ENCODE peak calls at places on chromosomes 7 and 10, in ten cellular contexts. N is IMR-90, T is A549, I is transverse colon, G is ovary, C is HCT116, U is adrenal gland, V is GM12891, P is heart left ventricle, X is erythroblast. Q is an unnamed sample.

GRCh38 chr7:78516450-78516849 is 717.9 kb downstream of the PHTF2 start:
- DNase-seq in N (no peak), T (no peak), I (no peak), G (no peak), C (no peak), U (no peak), V (no peak), P (no peak), X (no peak), Q (no peak)

GRCh38 chr7:7181519-7182155 is 707 bp upstream of the C1GALT1 start:
- DNase-seq in N (peak), T (peak), I (peak), G (peak), C (peak), U (peak), V (peak), P (peak), X (peak), Q (peak)

GRCh38 chr10:6191569-6191968 is 11.2 kb upstream of the PFKFB3 start:
- DNase-seq in N (no peak), T (no peak), I (no peak), G (no peak), C (no peak), U (peak), V (no peak), P (no peak), X (no peak), Q (no peak)

GRCh38 chr7:158975526-158976467 is 119.4 kb downstream of the DYNC2I1 start:
- DNase-seq in N (no peak), T (no peak), I (peak), G (no peak), C (no peak), U (no peak), V (no peak), P (no peak), X (no peak), Q (no peak)

GRCh38 chr10:131815366-131816156 is 85.2 kb upstream of the PPP2R2D start:
- DNase-seq in N (no peak), T (no peak), I (no peak), G (no peak), C (no peak), U (no peak), V (no peak), P (no peak), X (no peak), Q (peak)

GRCh38 chr7:155831807-155832524 is 19.7 kb upstream of the SHH start:
- DNase-seq in N (no peak), T (peak), I (no peak), G (no peak), C (no peak), U (no peak), V (no peak), P (no peak), X (no peak), Q (no peak)

GRCh38 chr7:66700633-66701131 is 39.9 kb upstream of the RABGEF1 start:
- DNase-seq in N (no peak), T (no peak), I (no peak), G (no peak), C (no peak), U (no peak), V (no peak), P (no peak), X (no peak), Q (no peak)

GRCh38 chr7:84372155-84372621 is 177.6 kb upstream of the SEMA3A start:
- DNase-seq in N (peak), T (no peak), I (no peak), G (no peak), C (peak), U (no peak), V (no peak), P (no peak), X (no peak), Q (no peak)

GRCh38 chr7:1599571-1600395 is 30.0 kb upstream of the PSMG3 start:
- DNase-seq in N (no peak), T (no peak), I (no peak), G (no peak), C (no peak), U (no peak), V (no peak), P (no peak), X (no peak), Q (no peak)

GRCh38 chr10:47152861-47153349 is 147.1 kb upstream of the GDF10 start:
- DNase-seq in N (no peak), T (peak), I (no peak), G (no peak), C (peak), U (no peak), V (no peak), P (no peak), X (no peak), Q (no peak)

GRCh38 chr7:1228535-1229333 is 3.9 kb upstream of the UNCX start:
- DNase-seq in N (no peak), T (no peak), I (no peak), G (no peak), C (no peak), U (no peak), V (no peak), P (no peak), X (no peak), Q (no peak)

GRCh38 chr7:158394936-158395335 is 192.7 kb downstream of the PTPRN2 start:
- DNase-seq in N (no peak), T (peak), I (peak), G (no peak), C (no peak), U (peak), V (peak), P (no peak), X (peak), Q (no peak)

GRCh38 chr7:129218514-129219036 is 6.3 kb upstream of the AHCYL2 start:
- DNase-seq in N (peak), T (peak), I (peak), G (peak), C (peak), U (peak), V (no peak), P (peak), X (peak), Q (peak)

GRCh38 chr10:96833220-96834001 is 1.3 kb downstream of the LCOR start:
- DNase-seq in N (peak), T (peak), I (peak), G (no peak), C (no peak), U (peak), V (no peak), P (peak), X (peak), Q (peak)

GRCh38 chr7:158108646-158109293 is 478.9 kb downstream of the PTPRN2 start:
- DNase-seq in N (no peak), T (no peak), I (no peak), G (no peak), C (no peak), U (no peak), V (no peak), P (no peak), X (no peak), Q (peak)

GRCh38 chr10:18713077-18713476 is 53.8 kb downstream of the ARL5B start:
- DNase-seq in N (peak), T (peak), I (no peak), G (no peak), C (no peak), U (peak), V (no peak), P (no peak), X (no peak), Q (peak)

GRCh38 chr10:114448897-114449296 is 44.6 kb upstream of the AFAP1L2 start:
- DNase-seq in N (no peak), T (no peak), I (no peak), G (no peak), C (no peak), U (no peak), V (no peak), P (no peak), X (no peak), Q (no peak)

GRCh38 chr7:66140924-66141323 is 26.3 kb downstream of the CRCP start:
- DNase-seq in N (peak), T (peak), I (peak), G (peak), C (no peak), U (peak), V (no peak), P (peak), X (peak), Q (peak)

GRCh38 chr7:48667434-48667833 is 256.9 kb upstream of the CDC14C start:
- DNase-seq in N (no peak), T (no peak), I (no peak), G (no peak), C (no peak), U (no peak), V (no peak), P (no peak), X (no peak), Q (no peak)

GRCh38 chr7:17506601-17507000 is 208.1 kb downstream of the AHR start:
- DNase-seq in N (no peak), T (no peak), I (no peak), G (no peak), C (no peak), U (no peak), V (no peak), P (no peak), X (no peak), Q (no peak)

GRCh38 chr7:144720139-144720538 is 115.7 kb downstream of the TPK1 start:
- DNase-seq in N (no peak), T (no peak), I (no peak), G (no peak), C (peak), U (no peak), V (no peak), P (no peak), X (no peak), Q (no peak)

GRCh38 chr10:17622061-17622460 is 4.9 kb upstream of the HACD1 start:
- DNase-seq in N (peak), T (no peak), I (no peak), G (no peak), C (no peak), U (no peak), V (no peak), P (no peak), X (no peak), Q (no peak)

GRCh38 chr10:17616403-17617030 is 657 bp downstream of the HACD1 start:
- DNase-seq in N (peak), T (peak), I (peak), G (peak), C (peak), U (peak), V (peak), P (peak), X (peak), Q (peak)

DNA sequence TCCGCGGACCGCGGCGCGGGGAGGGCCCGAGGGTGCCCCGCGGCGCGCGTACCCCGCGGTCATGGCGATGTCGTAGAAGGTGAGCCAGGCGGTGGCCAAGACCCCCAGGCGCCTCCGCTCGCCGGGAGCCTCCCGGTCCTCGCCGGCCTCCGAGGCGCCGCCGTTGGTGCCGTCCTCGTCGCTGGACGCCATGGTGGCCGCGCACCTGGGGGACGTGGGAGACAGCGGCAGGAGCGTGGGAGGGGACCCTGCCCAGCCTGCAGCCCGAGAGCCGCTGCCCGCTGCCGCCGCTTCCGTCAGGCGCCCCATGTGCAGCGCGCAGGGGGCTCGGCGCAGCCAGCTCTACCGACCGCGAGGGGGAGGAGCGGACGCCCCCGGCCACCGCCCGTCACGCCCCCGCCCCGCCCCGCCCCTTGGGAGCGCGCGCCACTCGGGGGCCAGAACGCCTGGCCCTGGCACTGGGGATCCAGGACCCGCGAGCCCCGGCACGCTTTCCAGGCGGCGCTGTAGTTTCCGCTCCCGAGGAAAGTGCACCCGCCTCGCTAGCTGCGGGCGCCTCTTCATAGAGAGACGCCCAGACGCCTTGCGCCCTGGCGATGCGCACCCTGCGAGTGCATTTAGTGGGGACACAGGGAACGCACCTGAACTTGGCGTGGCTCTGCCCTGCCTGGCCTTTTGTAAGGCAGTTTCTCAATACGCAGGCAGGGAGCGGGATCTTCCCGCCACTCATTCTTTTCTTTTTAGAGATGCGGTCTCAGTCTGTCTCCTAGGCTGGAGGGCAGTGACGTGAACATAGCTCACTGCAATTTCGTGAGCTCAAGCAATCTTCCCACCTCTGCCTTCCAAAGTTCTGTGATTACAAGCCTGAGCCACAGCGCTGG is at the start of gene HACD1:
- DNase-seq in N (peak), T (peak), I (peak), G (peak), C (peak), U (peak), V (peak), P (peak), X (peak), Q (peak)
- TF ChIP-seq POLR2A in N (peak), T (peak), I (peak), G (no peak), C (peak), U (no peak), V (no peak), P (peak), X (peak), Q (no peak)

GRCh38 chr10:109259293-109259692 is 664.0 kb downstream of the XPNPEP1 start:
- DNase-seq in N (peak), T (no peak), I (no peak), G (no peak), C (no peak), U (no peak), V (no peak), P (no peak), X (no peak), Q (no peak)

GRCh38 chr10:109261231-109261630 is 662.1 kb downstream of the XPNPEP1 start:
- DNase-seq in N (no peak), T (no peak), I (no peak), G (no peak), C (no peak), U (no peak), V (no peak), P (no peak), X (no peak), Q (no peak)

GRCh38 chr10:109264004-109264403 is 659.3 kb downstream of the XPNPEP1 start:
- DNase-seq in N (no peak), T (no peak), I (no peak), G (no peak), C (no peak), U (no peak), V (no peak), P (no peak), X (no peak), Q (no peak)
- TF ChIP-seq POLR2A in N (no peak), T (no peak), I (no peak), G (no peak), C (no peak), U (no peak), V (no peak), P (no peak), X (no peak), Q (no peak)

DNA sequence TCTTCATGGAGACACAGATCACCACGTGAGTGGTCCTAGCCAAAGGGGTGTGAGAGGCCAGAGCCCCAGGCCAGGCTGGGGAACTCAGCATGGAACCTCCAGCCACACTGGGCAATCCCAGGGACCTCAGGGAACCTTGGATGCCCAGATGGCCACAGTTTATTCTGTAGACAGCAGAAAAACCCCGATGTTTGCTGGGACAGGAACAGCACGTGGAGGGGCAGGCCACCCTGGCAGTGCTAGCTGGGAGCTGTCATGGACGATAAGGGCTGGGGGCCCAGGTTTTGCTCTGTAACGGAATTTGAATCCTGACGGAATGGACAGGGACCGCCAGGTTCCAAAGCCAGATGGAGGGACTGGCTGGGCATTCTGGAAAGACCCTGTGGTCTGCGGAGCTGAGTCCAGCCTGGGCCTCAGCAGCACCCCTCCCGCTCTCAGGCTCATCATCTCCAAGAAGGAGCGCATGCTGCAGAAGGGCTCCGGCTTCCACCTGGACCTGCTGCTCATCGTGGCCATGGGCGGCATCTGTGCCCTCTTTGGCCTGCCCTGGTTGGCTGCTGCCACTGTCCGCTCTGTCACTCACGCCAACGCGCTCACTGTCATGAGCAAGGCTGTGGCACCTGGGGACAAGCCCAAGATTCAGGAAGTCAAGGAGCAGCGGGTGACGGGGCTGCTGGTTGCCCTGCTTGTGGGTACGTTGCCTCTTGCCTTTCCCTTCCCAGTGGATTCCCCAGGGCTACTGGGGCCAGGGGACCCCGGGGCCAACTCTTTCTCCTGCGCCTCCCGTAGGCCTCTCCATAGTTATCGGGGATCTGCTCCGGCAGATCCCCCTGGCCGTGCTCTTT is 5.6 kb downstream of the FASTK start:
- DNase-seq in N (no peak), T (no peak), I (no peak), G (peak), C (no peak), U (no peak), V (no peak), P (no peak), X (no peak), Q (no peak)
- TF ChIP-seq POLR2A in N (no peak), T (no peak), I (no peak), G (no peak), C (no peak), U (no peak), V (no peak), P (no peak), X (no peak), Q (no peak)

DNA sequence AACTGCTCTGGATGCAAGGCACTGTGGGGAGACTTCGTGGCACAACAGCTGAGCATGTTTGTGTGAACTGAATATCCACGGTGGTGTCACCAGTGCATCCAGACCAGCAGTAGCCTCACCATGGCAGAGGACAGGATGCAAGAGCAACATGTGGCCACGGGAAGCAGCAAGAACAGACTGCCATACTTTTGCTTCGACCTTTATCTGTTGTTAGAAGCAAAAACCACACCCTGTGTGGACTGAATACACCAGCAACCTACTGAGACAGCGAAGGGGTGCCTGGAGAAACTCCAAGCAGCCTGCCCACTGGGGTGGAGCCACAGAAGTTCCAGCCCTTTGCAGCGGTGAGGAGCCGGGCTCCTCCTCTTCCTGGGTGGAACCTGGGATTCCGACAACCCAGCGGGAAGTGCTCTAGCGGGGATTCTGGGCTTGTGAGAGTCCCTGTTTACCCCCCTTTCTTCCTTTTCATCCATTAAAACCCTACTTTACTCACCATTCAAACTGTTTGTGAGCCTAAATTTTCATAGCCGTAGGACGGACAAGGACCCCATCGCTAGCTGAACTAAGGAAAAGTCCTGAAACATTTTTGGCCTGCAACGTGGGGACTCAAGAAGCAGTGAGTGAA is 584.9 kb downstream of the GRM8 start:
- DNase-seq in N (no peak), T (peak), I (no peak), G (no peak), C (no peak), U (no peak), V (no peak), P (no peak), X (no peak), Q (no peak)
- TF ChIP-seq POLR2A in N (no peak), T (no peak), I (no peak), G (no peak), C (no peak), U (no peak), V (no peak), P (no peak), X (no peak), Q (no peak)

Q was measured in lower leg skin.